ENCODE peak calls at places on chromosome 22, in nine cellular contexts. R is dorsolateral prefrontal cortex; N is NCI-H1694; U is stimulated activated CD8-positive, alpha-beta memory T cell treated with anti-CD3 and anti-CD28 coated beads, Interleukin-4, amount 100 ng/mL, for 24 hours; A is stomach; Z is amygdala; S is endothelial cell; T is GM18507; O is M059J. X is an unnamed sample.

GRCh38 chr22:36277482-36278291 is 24.8 kb downstream of the APOL1 start:
- DNase-seq in U (peak; percentile 57), Z (no peak), O (peak; percentile 61), A (peak; percentile 65), S (peak; percentile 64), N (peak; percentile 1), R (peak; percentile 53), T (peak; percentile 69), X (peak; percentile 57)

GRCh38 chr22:38298312-38299000 is 18.8 kb downstream of the CSNK1E start:
- DNase-seq in U (no peak), O (peak; percentile 75), S (no peak), A (no peak), N (no peak), T (no peak), Z (no peak), R (no peak), X (no peak)

GRCh38 chr22:32950366-32950765 is 107.8 kb downstream of the SYN3 start:
- DNase-seq in R (no peak), U (no peak), A (no peak), S (no peak), N (no peak), T (no peak), Z (no peak), O (no peak), X (no peak)

GRCh38 chr22:30230330-30230729 is 16.2 kb downstream of the LIF start:
- DNase-seq in A (no peak), T (no peak), O (no peak), S (no peak), Z (no peak), R (no peak), U (no peak), N (no peak), X (no peak)

GRCh38 chr22:37392929-37393328 is 34.4 kb downstream of the ELFN2 start:
- DNase-seq in T (no peak), A (no peak), R (no peak), O (no peak), U (no peak), N (no peak), Z (no peak), S (no peak), X (no peak)

GRCh38 chr22:35154937-35155387 is 89.0 kb downstream of the ISX start:
- DNase-seq in N (peak; percentile 29), A (peak; percentile 33), Z (no peak), U (no peak), R (peak; percentile 48), S (peak; percentile 78), T (peak; percentile 29), O (peak; percentile 56), X (peak; percentile 26)

GRCh38 chr22:23289851-23290724 is 109.8 kb downstream of the BCR start:
- DNase-seq in R (peak; percentile 40), A (peak; percentile 67), T (peak; percentile 48), Z (no peak), N (peak; percentile 32), S (peak; percentile 81), O (peak; percentile 36), U (peak; percentile 37), X (peak; percentile 39)

GRCh38 chr22:50188356-50188755 is 2.6 kb downstream of the TRABD start:
- DNase-seq in S (no peak), N (no peak), T (no peak), O (no peak), A (no peak), R (no peak), U (no peak), Z (no peak), X (no peak)

GRCh38 chr22:42937164-42937854 is 77.6 kb downstream of the PACSIN2 start:
- DNase-seq in Z (no peak), O (peak; percentile 88), S (no peak), A (peak; percentile 74), U (peak; percentile 24), N (no peak), T (no peak), R (no peak), X (peak; percentile 84)

GRCh38 chr22:22527312-22527711 is 7.2 kb upstream of the ZNF280A start:
- DNase-seq in T (no peak), O (no peak), Z (no peak), A (no peak), U (no peak), S (no peak), N (no peak), R (no peak), X (no peak)

GRCh38 chr22:30217698-30218565 is 28.6 kb downstream of the LIF start:
- DNase-seq in Z (peak; percentile 33), O (peak; percentile 61), U (no peak), N (no peak), A (no peak), R (peak; percentile 18), T (no peak), S (no peak), X (peak; percentile 19)

GRCh38 chr22:32926600-32926999 is 125.1 kb downstream of the TIMP3 start:
- DNase-seq in O (peak; percentile 28), U (no peak), R (no peak), N (no peak), Z (no peak), T (no peak), S (peak; percentile 45), A (no peak), X (no peak)

GRCh38 chr22:16806401-16806800 is 18.8 kb downstream of the XKR3 start:
- DNase-seq in A (no peak), N (no peak), Z (no peak), T (no peak), O (no peak), R (no peak), S (no peak), U (no peak), X (no peak)

GRCh38 chr22:39517470-39517869 is 2.9 kb upstream of the ATF4 start:
- DNase-seq in Z (no peak), T (no peak), N (no peak), U (no peak), A (no peak), O (no peak), S (no peak), R (no peak), X (no peak)

GRCh38 chr22:32830473-32830872 is 29.0 kb downstream of the TIMP3 start:
- DNase-seq in A (no peak), Z (no peak), U (no peak), O (no peak), N (no peak), T (no peak), R (no peak), S (peak; percentile 69), X (peak; percentile 70)

GRCh38 chr22:45642966-45643365 is 28.7 kb upstream of the ATXN10 start:
- DNase-seq in O (no peak), U (no peak), A (no peak), R (no peak), N (no peak), S (no peak), Z (no peak), T (no peak), X (no peak)

GRCh38 chr22:22703715-22704114 is 59.3 kb downstream of the GGTLC2 start:
- DNase-seq in U (no peak), R (no peak), A (no peak), Z (no peak), T (no peak), S (no peak), O (peak; percentile 7), N (no peak), X (no peak)

GRCh38 chr22:40233886-40234285 is 56.2 kb downstream of the TNRC6B start:
- DNase-seq in U (no peak), A (no peak), N (no peak), T (no peak), S (no peak), O (no peak), R (no peak), Z (no peak), X (no peak)

GRCh38 chr22:41524809-41525449 is 19.3 kb downstream of the POLR3H start:
- DNase-seq in N (no peak), S (no peak), O (no peak), U (peak; percentile 48), Z (no peak), T (no peak), A (peak; percentile 31), R (peak; percentile 51), X (no peak)

GRCh38 chr22:46865052-46865434 is 102.6 kb downstream of the TBC1D22A start:
- DNase-seq in U (no peak), Z (no peak), A (no peak), O (no peak), S (no peak), R (no peak), T (no peak), N (no peak), X (no peak)

GRCh38 chr22:21025266-21025665 is 7.1 kb downstream of the SLC7A4 start:
- DNase-seq in T (no peak), N (no peak), Z (no peak), R (no peak), S (no peak), U (no peak), O (no peak), A (no peak), X (no peak)

GRCh38 chr22:19779011-19779421 is 18.4 kb downstream of the TBX1 start:
- DNase-seq in O (no peak), T (no peak), N (no peak), Z (no peak), S (no peak), R (no peak), U (no peak), A (no peak), X (no peak)

GRCh38 chr22:44146088-44146861 is 34.5 kb upstream of the PARVG start:
- DNase-seq in O (no peak), T (no peak), S (no peak), A (no peak), N (no peak), R (no peak), U (no peak), Z (no peak), X (no peak)

GRCh38 chr22:30044369-30044768 is 35.9 kb upstream of the HORMAD2 start:
- DNase-seq in Z (no peak), N (no peak), S (no peak), A (peak; percentile 43), T (no peak), O (peak; percentile 83), U (no peak), R (no peak), X (peak; percentile 61)

GRCh38 chr22:29211066-29211841 is 5.6 kb downstream of the EMID1 start:
- DNase-seq in S (no peak), Z (no peak), A (no peak), O (no peak), U (no peak), T (no peak), R (no peak), N (no peak), X (no peak)

GRCh38 chr22:32920032-32920628 is 118.6 kb downstream of the TIMP3 start:
- DNase-seq in O (peak; percentile 50), S (no peak), R (no peak), T (no peak), A (no peak), Z (no peak), U (no peak), N (no peak), X (no peak)

GRCh38 chr22:49663823-49664222 is 163.8 kb downstream of the BRD1 start:
- DNase-seq in R (no peak), A (no peak), N (no peak), Z (no peak), S (no peak), O (no peak), T (no peak), U (no peak), X (no peak)

GRCh38 chr22:30930228-30930627 is 38.3 kb downstream of the MORC2 start:
- DNase-seq in T (no peak), Z (no peak), N (no peak), S (no peak), R (no peak), O (no peak), U (no peak), A (no peak), X (no peak)